ENCODE peak calls at places on chromosomes 5 and 9, in five cellular contexts. A, Z, L, C and S are unnamed samples.

GRCh38 chr9:131704195-131704983 is 35.5 kb downstream of the RAPGEF1 start:
- DNase-seq in A (peak), Z (no peak), L (no peak), C (no peak), S (no peak)

GRCh38 chr5:33928283-33928682 is 7.9 kb upstream of the RXFP3 start:
- DNase-seq in A (no peak), Z (no peak), L (no peak), C (no peak), S (no peak)

GRCh38 chr9:68785965-68786364 is 80.9 kb downstream of the PIP5K1B start:
- DNase-seq in A (no peak), Z (no peak), L (no peak), C (no peak), S (no peak)

GRCh38 chr5:179698935-179699639 is at the start of gene CANX:
- DNase-seq in A (no peak), Z (no peak), L (no peak), C (no peak), S (no peak)

GRCh38 chr5:25850581-25850980 is 1187.8 kb downstream of the CDH9 start:
- DNase-seq in A (no peak), Z (no peak), L (no peak), C (no peak), S (peak)

GRCh38 chr9:132160802-132161742 is 786 bp upstream of the NTNG2 start:
- DNase-seq in A (no peak), Z (peak), L (peak), C (no peak), S (no peak)

GRCh38 chr9:132589148-132590036 is 7.0 kb downstream of the BARHL1 start:
- DNase-seq in A (no peak), Z (no peak), L (no peak), C (no peak), S (no peak)

GRCh38 chr5:58156977-58157701 is 302.7 kb downstream of the PLK2 start:
- DNase-seq in A (peak), Z (peak), L (no peak), C (no peak), S (no peak)

GRCh38 chr5:125870271-125870670 is 552.9 kb upstream of the GRAMD2B start:
- DNase-seq in A (no peak), Z (no peak), L (peak), C (no peak), S (no peak)

GRCh38 chr9:126777733-126778132 is 27.1 kb upstream of the ZBTB43 start:
- DNase-seq in A (no peak), Z (no peak), L (no peak), C (no peak), S (no peak)

GRCh38 chr5:54159153-54159836 is 151.1 kb downstream of the ARL15 start:
- DNase-seq in A (peak), Z (no peak), L (peak), C (no peak), S (no peak)

GRCh38 chr9:37496020-37496419 is 10.3 kb downstream of the POLR1E start:
- DNase-seq in A (no peak), Z (no peak), L (no peak), C (no peak), S (no peak)

GRCh38 chr9:130860458-130861316 is 25.6 kb downstream of the ABL1 start:
- DNase-seq in A (peak), Z (no peak), L (peak), C (peak), S (peak)

GRCh38 chr5:139645495-139645871 is 2.7 kb upstream of the CXXC5 start:
- DNase-seq in A (no peak), Z (no peak), L (no peak), C (no peak), S (no peak)

GRCh38 chr5:87400305-87400899 is 12.3 kb downstream of the CCNH start:
- DNase-seq in A (peak), Z (peak), L (peak), C (no peak), S (no peak)

GRCh38 chr9:128084746-128085145 is 16.7 kb downstream of the SLC25A25 start:
- DNase-seq in A (no peak), Z (no peak), L (peak), C (no peak), S (no peak)

GRCh38 chr5:135457424-135458071 is 5.4 kb upstream of the TIFAB start:
- DNase-seq in A (peak), Z (peak), L (peak), C (peak), S (no peak)

GRCh38 chr5:33937017-33937699 is 972 bp downstream of the RXFP3 start:
- DNase-seq in A (no peak), Z (no peak), L (peak), C (no peak), S (no peak)

GRCh38 chr9:18058564-18058963 is 415.4 kb upstream of the ADAMTSL1 start:
- DNase-seq in A (no peak), Z (no peak), L (no peak), C (no peak), S (no peak)

GRCh38 chr9:116646661-116647514 is 40.2 kb upstream of the TRIM32 start:
- DNase-seq in A (peak), Z (peak), L (peak), C (no peak), S (no peak)

GRCh38 chr5:98106116-98107088 is 667.1 kb upstream of the RGMB start:
- DNase-seq in A (no peak), Z (no peak), L (peak), C (no peak), S (no peak)

GRCh38 chr5:123091258-123091987 is 2.4 kb downstream of the PRDM6 start:
- DNase-seq in A (peak), Z (no peak), L (peak), C (no peak), S (no peak)
- H3K4me3 ChIP-seq in A (no peak), Z (no peak), L (peak), C (peak), S (no peak)

GRCh38 chr5:39520232-39520572 is 95.4 kb upstream of the DAB2 start:
- DNase-seq in A (no peak), Z (no peak), L (peak), C (no peak), S (no peak)

GRCh38 chr5:39521098-39521860 is 96.5 kb upstream of the DAB2 start:
- DNase-seq in A (no peak), Z (no peak), L (no peak), C (no peak), S (no peak)

GRCh38 chr5:39523821-39524220 is 99.0 kb upstream of the DAB2 start:
- DNase-seq in A (peak), Z (no peak), L (peak), C (no peak), S (no peak)

GRCh38 chr5:39519566-39520231 is 94.9 kb upstream of the DAB2 start:
- DNase-seq in A (no peak), Z (no peak), L (peak), C (no peak), S (no peak)

DNA sequence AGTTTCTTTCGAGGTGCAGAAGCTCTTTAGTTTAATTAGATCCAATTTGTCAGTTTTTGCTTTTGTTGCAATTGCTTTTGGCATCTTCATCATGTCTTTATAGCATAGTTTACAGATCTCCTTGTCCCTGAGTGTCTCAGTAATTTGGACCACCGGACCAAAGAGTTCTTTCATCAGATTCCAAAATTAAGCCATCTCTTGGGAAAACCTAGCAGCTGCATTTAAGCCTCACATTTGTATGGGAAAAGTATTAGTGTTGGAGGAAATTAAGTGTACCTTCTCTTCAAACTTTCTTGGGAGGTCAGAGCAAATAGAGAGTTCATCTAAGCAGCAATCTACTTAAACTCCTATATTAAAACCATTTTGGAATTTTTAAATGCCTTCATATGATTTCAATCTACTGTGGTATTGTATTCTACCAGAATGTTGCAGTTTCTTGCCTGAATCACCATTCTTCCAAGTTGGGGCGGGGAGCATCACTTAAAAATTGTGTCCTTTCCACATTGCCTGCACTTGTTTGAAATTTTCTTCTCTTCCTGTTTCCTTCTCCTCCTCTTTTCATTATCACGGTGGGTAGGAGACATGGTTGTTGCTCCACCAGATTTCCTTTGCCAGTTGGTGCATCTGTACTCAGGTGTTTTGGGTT is 97.3 kb upstream of the DAB2 start:
- DNase-seq in A (no peak), Z (no peak), L (no peak), C (no peak), S (no peak)
- TF ChIP-seq CTCF in A (no peak), Z (no peak), L (no peak), C (no peak), S (no peak)

DNA sequence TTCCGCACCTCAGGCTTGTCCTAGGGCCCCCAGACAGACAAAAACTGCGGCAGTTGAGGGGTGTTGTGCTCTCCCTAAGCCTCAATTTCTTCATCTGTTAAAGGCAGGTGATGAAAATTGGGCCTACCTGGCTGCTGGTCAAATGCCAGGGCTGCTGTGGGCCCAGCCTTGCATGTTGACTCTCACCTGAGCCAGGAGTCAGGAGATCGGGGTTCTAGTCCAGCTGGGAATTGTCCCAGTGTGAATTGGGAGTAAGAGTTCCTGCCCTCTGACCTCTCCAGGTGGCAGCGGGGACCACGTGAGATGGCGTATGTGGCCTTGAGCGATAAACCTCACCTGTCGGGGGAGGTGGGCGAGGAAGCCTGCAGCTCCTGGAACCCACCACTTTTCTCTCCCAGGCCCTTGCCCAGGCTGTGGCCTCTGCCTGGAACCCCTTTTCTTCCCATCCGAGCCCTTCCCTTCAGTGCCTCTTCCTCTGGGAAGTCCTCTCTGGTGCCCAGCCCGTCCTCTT is 143.5 kb upstream of the IER5L start:
- DNase-seq in A (no peak), Z (no peak), L (no peak), C (no peak), S (no peak)
- H3K4me3 ChIP-seq in A (no peak), Z (no peak), L (peak), C (peak), S (peak)

GRCh38 chr9:77569335-77569734 is 78.8 kb downstream of the GNA14 start:
- DNase-seq in A (no peak), Z (no peak), L (no peak), C (no peak), S (no peak)
- TF ChIP-seq CTCF in A (no peak), Z (no peak), L (no peak), C (no peak), S (no peak)

GRCh38 chr9:96022445-96023031 is 147.0 kb downstream of the ERCC6L2 start:
- DNase-seq in A (no peak), Z (no peak), L (no peak), C (no peak), S (no peak)
- H3K4me3 ChIP-seq in A (no peak), Z (no peak), L (no peak), C (peak), S (no peak)

DNA sequence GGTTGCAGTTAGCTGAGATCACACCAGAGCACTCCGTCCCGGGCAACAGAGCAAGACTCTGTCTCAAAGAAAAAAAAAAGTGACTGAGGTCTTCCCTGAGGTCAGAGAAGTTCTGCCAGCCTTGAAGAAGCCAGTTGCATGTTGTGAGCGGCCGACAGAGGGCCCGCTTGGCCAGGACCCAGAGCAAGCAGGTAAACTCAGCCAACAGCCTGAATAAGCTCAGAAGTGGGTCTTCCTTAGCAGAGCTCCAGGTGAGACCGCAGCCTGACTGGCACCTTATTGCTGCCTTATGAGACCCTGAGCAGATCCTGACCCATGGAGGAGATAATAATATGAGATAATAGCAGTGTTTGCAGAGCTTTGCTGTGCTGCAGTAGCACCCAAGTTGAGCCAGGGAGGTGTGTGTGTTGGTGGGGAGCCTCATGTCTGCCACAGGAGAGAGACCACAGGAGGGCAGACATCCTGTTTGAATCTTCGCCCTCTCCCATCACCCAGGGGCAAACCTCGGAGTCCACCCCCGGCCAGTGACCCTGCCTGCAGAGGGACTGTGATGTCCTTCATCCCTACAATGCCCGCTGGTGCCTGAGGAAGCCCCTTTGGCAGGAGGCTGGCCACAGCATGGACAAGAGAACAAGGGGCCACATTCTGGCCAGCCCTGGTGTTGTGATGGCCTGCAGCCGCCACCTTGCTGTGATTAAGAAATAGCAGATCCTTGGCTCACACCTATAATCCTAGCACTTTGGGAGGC is 10.8 kb upstream of the BARX1 start:
- DNase-seq in A (no peak), Z (no peak), L (no peak), C (peak), S (no peak)
- TF ChIP-seq CTCF in A (peak), Z (no peak), L (no peak), C (no peak), S (peak)

GRCh38 chr5:141349917-141350619 is at the start of gene PCDHGB1:
- DNase-seq in A (peak), Z (peak), L (peak), C (no peak), S (no peak)
- H3K4me3 ChIP-seq in A (peak), Z (peak), L (peak), C (peak), S (peak)

GRCh38 chr9:35658894-35659220 is 765 bp downstream of the CCDC107 start:
- DNase-seq in A (peak), Z (peak), L (peak), C (no peak), S (no peak)
- TF ChIP-seq CTCF in A (no peak), Z (no peak), L (peak), C (no peak), S (no peak)

DNA sequence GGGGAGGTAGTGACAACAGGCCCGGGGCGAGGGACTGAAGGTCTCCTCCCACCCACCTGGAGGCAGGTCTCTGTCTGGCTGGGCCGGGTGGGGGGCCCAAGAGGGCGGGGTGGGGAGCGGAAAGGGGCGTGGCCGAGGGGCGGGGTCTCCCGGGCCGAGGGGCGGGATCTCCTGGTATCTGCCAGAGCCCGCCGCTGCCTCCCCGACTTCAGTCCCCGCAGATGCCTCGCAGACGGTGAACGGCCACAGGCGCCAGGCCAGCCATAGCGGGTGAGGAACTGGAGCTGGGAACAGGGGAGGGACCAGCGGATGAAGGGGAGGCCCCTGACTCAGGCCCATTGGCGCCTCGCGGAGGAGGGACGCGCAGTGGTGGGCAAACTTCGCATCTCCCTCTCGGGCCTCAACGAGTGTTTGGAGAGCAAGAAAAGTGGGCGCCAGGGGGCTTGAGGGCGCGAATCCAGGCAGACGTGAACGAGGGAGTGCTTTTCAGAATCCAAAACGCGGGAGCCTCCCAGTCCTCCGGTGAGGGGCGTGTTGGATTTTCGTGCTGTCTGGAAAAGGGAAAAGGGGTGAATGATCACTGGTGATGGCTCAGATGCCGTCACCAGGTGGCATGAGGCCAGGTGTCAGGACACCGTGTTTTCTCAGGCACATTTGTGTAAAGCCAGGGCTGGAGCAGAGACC is at the start of gene ADGRD2:
- DNase-seq in A (peak), Z (no peak), L (peak), C (no peak), S (no peak)
- H3K4me3 ChIP-seq in A (peak), Z (no peak), L (peak), C (peak), S (peak)

DNA sequence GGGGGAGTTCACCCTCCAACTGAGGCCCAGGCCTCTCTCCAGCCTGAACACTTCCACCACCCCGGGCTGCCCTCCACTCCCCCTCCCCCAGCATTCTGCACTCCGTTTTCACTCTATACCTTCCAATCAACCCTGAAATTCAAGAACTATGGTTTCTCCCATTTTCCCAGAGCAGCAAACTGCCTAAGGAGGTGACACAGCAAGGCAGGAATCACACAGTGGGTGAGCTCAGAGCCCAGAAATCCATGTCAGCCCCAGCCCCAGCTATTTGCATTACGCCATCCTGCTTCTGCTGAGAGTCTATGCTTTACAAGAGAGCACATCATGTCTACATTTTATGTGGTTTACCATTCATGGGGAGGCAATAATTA is 12.0 kb downstream of the MSX2 start:
- DNase-seq in A (peak), Z (no peak), L (peak), C (no peak), S (no peak)
- TF ChIP-seq CTCF in A (no peak), Z (no peak), L (no peak), C (no peak), S (no peak)